ENCODE peak calls at places on chromosomes 5 and 9, in ten cellular contexts. One of them, this sample, is unnamed.

GRCh38 chr5:33310471-33310870 is 130.3 kb upstream of the TARS1 start:
- DNase-seq in T-cell: no peak
- DNase-seq in T-helper 1 cell: no peak
- DNase-seq in aorta: no peak
- DNase-seq in progenitor cell of endocrine pancreas: no peak
- DNase-seq in cardiac fibroblast: peak; percentile 67
- DNase-seq in AG04449: peak; percentile 91
- DNase-seq in osteocyte: no peak
- DNase-seq in GM18507: no peak
- DNase-seq in fibroblast of mammary gland: peak; percentile 94
- DNase-seq in this sample: no peak

GRCh38 chr5:83035373-83036170 is 41.6 kb downstream of the TMEM167A start:
- DNase-seq in T-cell: no peak
- DNase-seq in T-helper 1 cell: no peak
- DNase-seq in aorta: no peak
- DNase-seq in progenitor cell of endocrine pancreas: no peak
- DNase-seq in cardiac fibroblast: peak; percentile 42
- DNase-seq in AG04449: no peak
- DNase-seq in osteocyte: no peak
- DNase-seq in GM18507: no peak
- DNase-seq in fibroblast of mammary gland: no peak
- DNase-seq in this sample: no peak

GRCh38 chr5:59390074-59390659 is 503.4 kb downstream of the PDE4D start:
- DNase-seq in T-cell: no peak
- DNase-seq in T-helper 1 cell: no peak
- DNase-seq in aorta: no peak
- DNase-seq in progenitor cell of endocrine pancreas: no peak
- DNase-seq in cardiac fibroblast: peak; percentile 46
- DNase-seq in AG04449: no peak
- DNase-seq in osteocyte: no peak
- DNase-seq in GM18507: no peak
- DNase-seq in fibroblast of mammary gland: peak; percentile 30
- DNase-seq in this sample: no peak

GRCh38 chr5:81855576-81855975 is 104.7 kb upstream of the SSBP2 start:
- DNase-seq in T-cell: no peak
- DNase-seq in T-helper 1 cell: no peak
- DNase-seq in aorta: no peak
- DNase-seq in progenitor cell of endocrine pancreas: no peak
- DNase-seq in cardiac fibroblast: no peak
- DNase-seq in AG04449: no peak
- DNase-seq in osteocyte: no peak
- DNase-seq in GM18507: no peak
- DNase-seq in fibroblast of mammary gland: no peak
- DNase-seq in this sample: no peak

GRCh38 chr5:14900661-14901461 is 29.3 kb upstream of the ANKH start:
- DNase-seq in T-cell: no peak
- DNase-seq in T-helper 1 cell: no peak
- DNase-seq in aorta: no peak
- DNase-seq in progenitor cell of endocrine pancreas: no peak
- DNase-seq in cardiac fibroblast: peak; percentile 82
- DNase-seq in AG04449: peak; percentile 79
- DNase-seq in osteocyte: no peak
- DNase-seq in GM18507: no peak
- DNase-seq in fibroblast of mammary gland: peak; percentile 86
- DNase-seq in this sample: no peak

GRCh38 chr9:125325821-125326220 is 64.2 kb downstream of the GAPVD1 start:
- DNase-seq in T-cell: no peak
- DNase-seq in T-helper 1 cell: no peak
- DNase-seq in aorta: no peak
- DNase-seq in progenitor cell of endocrine pancreas: no peak
- DNase-seq in cardiac fibroblast: no peak
- DNase-seq in AG04449: no peak
- DNase-seq in osteocyte: no peak
- DNase-seq in GM18507: no peak
- DNase-seq in fibroblast of mammary gland: peak; percentile 9
- DNase-seq in this sample: no peak

GRCh38 chr9:87100001-87100400 is 152.7 kb upstream of the GAS1 start:
- DNase-seq in T-cell: no peak
- DNase-seq in T-helper 1 cell: no peak
- DNase-seq in aorta: no peak
- DNase-seq in progenitor cell of endocrine pancreas: no peak
- DNase-seq in cardiac fibroblast: no peak
- DNase-seq in AG04449: no peak
- DNase-seq in osteocyte: no peak
- DNase-seq in GM18507: no peak
- DNase-seq in fibroblast of mammary gland: no peak
- DNase-seq in this sample: no peak

GRCh38 chr5:115168829-115169391 is 798 bp downstream of the TRIM36 start:
- DNase-seq in T-cell: no peak
- DNase-seq in T-helper 1 cell: no peak
- DNase-seq in aorta: peak; percentile 77
- DNase-seq in progenitor cell of endocrine pancreas: no peak
- DNase-seq in cardiac fibroblast: no peak
- DNase-seq in AG04449: no peak
- DNase-seq in osteocyte: no peak
- DNase-seq in GM18507: no peak
- DNase-seq in fibroblast of mammary gland: no peak
- DNase-seq in this sample: no peak

GRCh38 chr5:133049726-133050048 is 2.1 kb upstream of the HSPA4 start:
- DNase-seq in T-cell: no peak
- DNase-seq in T-helper 1 cell: no peak
- DNase-seq in aorta: no peak
- DNase-seq in progenitor cell of endocrine pancreas: no peak
- DNase-seq in cardiac fibroblast: no peak
- DNase-seq in AG04449: no peak
- DNase-seq in osteocyte: no peak
- DNase-seq in GM18507: no peak
- DNase-seq in fibroblast of mammary gland: no peak
- DNase-seq in this sample: no peak

GRCh38 chr5:125699860-125700259 is 723.3 kb upstream of the GRAMD2B start:
- DNase-seq in T-cell: no peak
- DNase-seq in T-helper 1 cell: no peak
- DNase-seq in aorta: no peak
- DNase-seq in progenitor cell of endocrine pancreas: no peak
- DNase-seq in cardiac fibroblast: no peak
- DNase-seq in AG04449: no peak
- DNase-seq in osteocyte: no peak
- DNase-seq in GM18507: no peak
- DNase-seq in fibroblast of mammary gland: no peak
- DNase-seq in this sample: no peak

GRCh38 chr5:108353087-108353486 is 28.8 kb downstream of the FBXL17 start:
- DNase-seq in T-cell: no peak
- DNase-seq in T-helper 1 cell: no peak
- DNase-seq in aorta: no peak
- DNase-seq in progenitor cell of endocrine pancreas: no peak
- DNase-seq in cardiac fibroblast: no peak
- DNase-seq in AG04449: no peak
- DNase-seq in osteocyte: no peak
- DNase-seq in GM18507: no peak
- DNase-seq in fibroblast of mammary gland: no peak
- DNase-seq in this sample: no peak

GRCh38 chr5:131990716-131991115 is 20.7 kb downstream of the ACSL6 start:
- DNase-seq in T-cell: no peak
- DNase-seq in T-helper 1 cell: no peak
- DNase-seq in aorta: peak; percentile 53
- DNase-seq in progenitor cell of endocrine pancreas: no peak
- DNase-seq in cardiac fibroblast: no peak
- DNase-seq in AG04449: no peak
- DNase-seq in osteocyte: no peak
- DNase-seq in GM18507: no peak
- DNase-seq in fibroblast of mammary gland: no peak
- DNase-seq in this sample: no peak

GRCh38 chr5:132264546-132265335 is 7.2 kb downstream of the PDLIM4 start:
- DNase-seq in T-cell: no peak
- DNase-seq in T-helper 1 cell: no peak
- DNase-seq in aorta: peak; percentile 52
- DNase-seq in progenitor cell of endocrine pancreas: no peak
- DNase-seq in cardiac fibroblast: no peak
- DNase-seq in AG04449: no peak
- DNase-seq in osteocyte: peak; percentile 46
- DNase-seq in GM18507: no peak
- DNase-seq in fibroblast of mammary gland: no peak
- DNase-seq in this sample: no peak

GRCh38 chr9:96015876-96016686 is 140.6 kb downstream of the ERCC6L2 start:
- DNase-seq in T-cell: no peak
- DNase-seq in T-helper 1 cell: no peak
- DNase-seq in aorta: no peak
- DNase-seq in progenitor cell of endocrine pancreas: no peak
- DNase-seq in cardiac fibroblast: no peak
- DNase-seq in AG04449: peak; percentile 7
- DNase-seq in osteocyte: no peak
- DNase-seq in GM18507: no peak
- DNase-seq in fibroblast of mammary gland: no peak
- DNase-seq in this sample: no peak

GRCh38 chr5:120314201-120314600 is 149.9 kb upstream of the PRR16 start:
- DNase-seq in T-cell: no peak
- DNase-seq in T-helper 1 cell: no peak
- DNase-seq in aorta: no peak
- DNase-seq in progenitor cell of endocrine pancreas: no peak
- DNase-seq in cardiac fibroblast: peak; percentile 28
- DNase-seq in AG04449: no peak
- DNase-seq in osteocyte: no peak
- DNase-seq in GM18507: no peak
- DNase-seq in fibroblast of mammary gland: peak; percentile 68
- DNase-seq in this sample: no peak

This sample was measured in iPS DF 6.9.